ENCODE peak calls at places on chromosomes 2 and 18, in eight cellular contexts. Q is kidney epithelial cell, I is cardiac muscle cell, A is lower lobe of right lung, G is foreskin fibroblast, P is GM10248, B is epithelial cell of esophagus, E is lung. U is an unnamed sample.
A peak's percentile ranks its signal among the peaks of the same experiment; 100 is the strongest.

GRCh38 chr2:205585451-205586045 is 96.8 kb upstream of the NRP2 start:
- DNase-seq in B (no peak), E (no peak), Q (no peak), A (no peak), I (no peak), G (no peak), P (no peak), U (no peak)

GRCh38 chr2:112644155-112644932 is 1.4 kb upstream of the SLC20A1 start:
- DNase-seq in A (no peak), P (no peak), B (peak; percentile 70), G (no peak), I (no peak), Q (no peak), E (no peak), U (no peak)

GRCh38 chr18:59536181-59536580 is 161.0 kb downstream of the CCBE1 start:
- DNase-seq in I (no peak), A (no peak), P (no peak), Q (no peak), E (no peak), G (peak; percentile 95), B (peak; percentile 41), U (no peak)

GRCh38 chr2:201406077-201406662 is 45.1 kb downstream of the TRAK2 start:
- DNase-seq in E (no peak), A (no peak), I (no peak), G (peak; percentile 93), Q (no peak), P (no peak), B (peak; percentile 69), U (no peak)

GRCh38 chr18:64972545-64972944 is 778.3 kb upstream of the CDH7 start:
- DNase-seq in E (no peak), P (no peak), G (peak; percentile 53), A (no peak), Q (no peak), B (no peak), I (no peak), U (no peak)

GRCh38 chr2:72710418-72711152 is 115.2 kb downstream of the EXOC6B start:
- DNase-seq in Q (no peak), P (no peak), E (no peak), G (no peak), A (no peak), B (no peak), I (no peak), U (no peak)

GRCh38 chr2:162482463-162482862 is 138.5 kb downstream of the GCA start:
- DNase-seq in Q (no peak), G (no peak), B (no peak), E (no peak), P (no peak), I (no peak), A (no peak), U (no peak)

GRCh38 chr2:217396165-217396564 is 536.3 kb upstream of the TNP1 start:
- DNase-seq in I (no peak), G (no peak), A (no peak), P (no peak), E (no peak), Q (no peak), B (peak; percentile 16), U (no peak)

GRCh38 chr2:30683240-30683956 is 123.8 kb downstream of the CAPN13 start:
- DNase-seq in E (peak; percentile 22), B (peak; percentile 11), P (no peak), G (no peak), Q (no peak), A (no peak), I (no peak), U (peak; percentile 53)

GRCh38 chr2:207511851-207512250 is 17.9 kb upstream of the CREB1 start:
- DNase-seq in E (no peak), B (peak; percentile 47), A (no peak), G (peak; percentile 52), Q (no peak), P (no peak), I (no peak), U (no peak)

GRCh38 chr2:121907905-121908304 is 152.5 kb downstream of the TSN start:
- DNase-seq in Q (no peak), P (no peak), A (no peak), I (peak; percentile 11), E (no peak), G (no peak), B (no peak), U (no peak)

GRCh38 chr2:171451074-171451473 is 17.0 kb downstream of the DCAF17 start:
- DNase-seq in B (no peak), G (no peak), Q (no peak), A (no peak), E (no peak), I (no peak), P (no peak), U (no peak)

DNA sequence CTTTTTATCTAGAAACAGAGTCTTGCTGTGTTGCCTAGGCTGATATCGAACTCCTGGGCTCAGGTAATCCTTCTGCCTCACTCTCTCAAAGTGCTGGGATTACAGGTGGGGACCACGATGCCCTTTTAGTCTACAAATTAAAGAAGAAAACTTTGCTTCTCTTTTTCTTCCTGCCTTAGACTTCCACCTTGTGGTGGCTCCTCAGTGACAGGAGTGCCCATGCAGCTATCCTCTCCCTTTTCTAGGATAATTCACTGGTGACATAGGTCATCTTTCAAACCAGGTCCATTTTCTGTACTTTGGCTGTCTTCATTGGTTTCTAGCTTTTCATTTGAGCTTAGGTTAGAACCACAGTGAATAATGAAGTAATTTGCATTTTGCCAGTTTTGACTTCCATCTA is 13.6 kb downstream of the DCAF17 start:
- DNase-seq in P (no peak), I (no peak), E (no peak), G (no peak), B (no peak), Q (no peak), A (no peak), U (no peak)
- TF ChIP-seq CTCF in P (peak; percentile 15), I (no peak), E (no peak), G (peak; percentile 3), B (peak; percentile 15), Q (no peak), A (no peak), U (peak; percentile 29)

GRCh38 chr2:79512442-79513401 is at the start of gene CTNNA2:
- DNase-seq in G (peak; percentile 1), Q (no peak), I (peak; percentile 92), A (peak; percentile 48), P (peak; percentile 72), B (peak; percentile 14), E (no peak), U (peak; percentile 89)
- TF ChIP-seq CTCF in G (no peak), Q (no peak), I (no peak), A (no peak), P (no peak), B (no peak), E (no peak), U (peak; percentile 49)

GRCh38 chr18:657311-657997 is at the start of gene TYMS:
- DNase-seq in E (no peak), G (peak; percentile 66), P (peak; percentile 74), B (peak; percentile 75), I (peak; percentile 79), A (peak; percentile 60), Q (peak; percentile 10), U (no peak)
- TF ChIP-seq CTCF in E (no peak), G (no peak), P (no peak), B (no peak), I (no peak), A (peak; percentile 9), Q (no peak), U (peak; percentile 16)

DNA sequence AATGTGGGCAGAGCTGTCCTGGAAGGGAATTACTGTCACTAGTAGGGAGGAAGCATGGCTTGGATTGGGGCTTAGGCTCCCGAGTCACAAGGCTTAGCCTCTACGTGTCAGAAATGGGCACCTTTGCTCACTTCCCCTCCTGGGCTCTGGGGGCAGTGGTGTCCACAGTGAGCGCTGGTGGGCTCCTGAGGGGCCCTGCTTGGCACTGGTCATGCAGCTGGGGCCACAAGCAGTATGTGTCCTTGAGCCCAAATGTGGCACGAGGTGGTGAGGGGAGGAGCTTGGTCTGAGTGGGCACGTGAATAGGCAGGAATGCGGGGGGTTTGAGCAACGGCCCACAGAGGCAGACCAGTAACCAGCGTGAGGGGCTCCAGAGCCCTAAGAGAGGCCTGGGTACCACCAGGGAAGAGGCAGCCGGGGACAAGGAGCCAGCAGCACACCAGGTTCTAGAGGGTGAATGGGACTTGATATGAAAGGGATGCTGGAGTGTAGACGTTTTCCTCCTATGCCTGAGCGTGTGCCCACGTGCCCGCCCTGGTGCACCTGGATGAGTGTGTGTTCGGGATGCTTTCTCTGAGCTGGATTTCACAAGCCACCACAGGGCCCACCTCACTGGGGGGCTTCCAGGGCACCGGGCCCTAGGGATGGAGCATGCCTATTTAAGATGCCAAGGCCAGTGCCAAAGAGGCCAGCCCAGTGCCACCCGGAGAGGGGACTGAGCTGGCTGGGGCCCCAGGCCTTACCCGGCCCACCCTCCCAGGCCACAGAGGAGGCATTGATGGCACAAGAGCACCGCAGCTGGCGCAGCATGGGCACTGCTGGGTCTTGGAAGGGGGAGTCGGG is 22.8 kb upstream of the PTMA start:
- DNase-seq in P (no peak), G (no peak), I (no peak), Q (no peak), E (no peak), A (no peak), B (no peak), U (no peak)
- TF ChIP-seq CTCF in P (no peak), G (no peak), I (peak; percentile 21), Q (peak; percentile 35), E (no peak), A (no peak), B (no peak), U (peak; percentile 10)

DNA sequence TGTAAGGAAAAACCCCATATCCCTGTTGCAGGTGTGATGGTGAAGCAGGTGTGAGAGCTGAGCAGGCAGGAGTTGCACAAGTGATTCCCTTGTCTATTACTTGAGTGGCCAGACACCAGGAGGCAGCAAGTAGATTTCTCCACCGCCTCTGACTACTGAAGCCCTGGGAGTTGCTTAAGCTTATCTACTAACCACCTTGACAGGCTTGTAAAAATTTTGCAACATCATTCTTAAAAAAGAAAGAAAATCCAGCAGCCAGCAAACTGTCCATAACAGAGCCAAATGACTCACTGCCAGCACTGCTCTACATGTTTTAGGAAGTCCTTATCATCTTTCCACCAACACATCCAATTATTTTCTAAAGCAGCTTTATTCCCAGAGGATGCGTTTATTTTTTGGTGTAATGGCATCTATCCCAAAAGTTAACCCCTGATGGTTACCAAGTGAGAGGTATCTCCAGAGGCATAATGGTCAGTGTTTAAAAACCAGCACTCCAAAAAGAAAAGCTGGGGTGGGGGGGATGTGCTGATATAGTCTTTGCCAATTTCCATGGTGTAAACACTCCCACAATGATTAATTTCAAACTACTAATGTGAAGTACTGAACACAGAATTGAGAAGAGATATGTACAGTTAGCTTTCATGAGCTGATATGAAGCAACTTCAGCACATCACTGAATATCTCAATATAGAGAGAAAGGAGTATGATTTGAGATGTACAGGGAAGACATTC is 16.3 kb upstream of the GPR39 start:
- DNase-seq in Q (no peak), G (peak; percentile 21), E (no peak), I (no peak), A (no peak), P (no peak), B (peak; percentile 79), U (no peak)
- TF ChIP-seq CTCF in Q (no peak), G (no peak), E (no peak), I (peak; percentile 40), A (no peak), P (no peak), B (peak; percentile 47), U (no peak)